ENCODE peak calls at places on chromosomes 2 and 18, in six cellular contexts. G, Q, U, H, R and A are unnamed samples. For H3K4me1, the result is how much of the 10 kb centered on the place peaks cover.

GRCh38 chr2:82007051-82007664 is 1702.6 kb upstream of the LRRTM1 start:
- DNase-seq in G (no peak), Q (no peak), U (no peak), H (no peak), R (no peak), A (no peak)

GRCh38 chr18:74861154-74861553 is 263.5 kb downstream of the ZNF407 start:
- DNase-seq in G (no peak), Q (peak), U (no peak), H (peak), R (no peak), A (no peak)

GRCh38 chr2:112144966-112145365 is 6.8 kb downstream of the FBLN7 start:
- DNase-seq in G (no peak), Q (no peak), U (no peak), H (no peak), R (no peak), A (no peak)

GRCh38 chr2:3914243-3914642 is 210.9 kb downstream of the DCDC2C start:
- DNase-seq in G (no peak), Q (no peak), U (no peak), H (no peak), R (no peak), A (no peak)

GRCh38 chr2:200007291-200007690 is 51.9 kb downstream of the MAIP1 start:
- DNase-seq in G (no peak), Q (no peak), U (no peak), H (no peak), R (no peak), A (no peak)

GRCh38 chr2:45755585-45756330 is 104.3 kb downstream of the PRKCE start:
- DNase-seq in G (no peak), Q (peak), U (no peak), H (peak), R (no peak), A (no peak)

GRCh38 chr2:205903549-205904129 is 182.3 kb downstream of the INO80D start:
- DNase-seq in G (no peak), Q (no peak), U (peak), H (no peak), R (no peak), A (no peak)

GRCh38 chr2:28642796-28643195 is 108.8 kb upstream of the PPP1CB start:
- DNase-seq in G (no peak), Q (no peak), U (no peak), H (no peak), R (no peak), A (no peak)

GRCh38 chr2:10513201-10513600 is 65.1 kb upstream of the ODC1 start:
- DNase-seq in G (no peak), Q (no peak), U (no peak), H (no peak), R (no peak), A (no peak)

GRCh38 chr18:62634471-62634870 is 80.9 kb upstream of the PHLPP1 start:
- DNase-seq in G (no peak), Q (no peak), U (no peak), H (no peak), R (no peak), A (no peak)

DNA sequence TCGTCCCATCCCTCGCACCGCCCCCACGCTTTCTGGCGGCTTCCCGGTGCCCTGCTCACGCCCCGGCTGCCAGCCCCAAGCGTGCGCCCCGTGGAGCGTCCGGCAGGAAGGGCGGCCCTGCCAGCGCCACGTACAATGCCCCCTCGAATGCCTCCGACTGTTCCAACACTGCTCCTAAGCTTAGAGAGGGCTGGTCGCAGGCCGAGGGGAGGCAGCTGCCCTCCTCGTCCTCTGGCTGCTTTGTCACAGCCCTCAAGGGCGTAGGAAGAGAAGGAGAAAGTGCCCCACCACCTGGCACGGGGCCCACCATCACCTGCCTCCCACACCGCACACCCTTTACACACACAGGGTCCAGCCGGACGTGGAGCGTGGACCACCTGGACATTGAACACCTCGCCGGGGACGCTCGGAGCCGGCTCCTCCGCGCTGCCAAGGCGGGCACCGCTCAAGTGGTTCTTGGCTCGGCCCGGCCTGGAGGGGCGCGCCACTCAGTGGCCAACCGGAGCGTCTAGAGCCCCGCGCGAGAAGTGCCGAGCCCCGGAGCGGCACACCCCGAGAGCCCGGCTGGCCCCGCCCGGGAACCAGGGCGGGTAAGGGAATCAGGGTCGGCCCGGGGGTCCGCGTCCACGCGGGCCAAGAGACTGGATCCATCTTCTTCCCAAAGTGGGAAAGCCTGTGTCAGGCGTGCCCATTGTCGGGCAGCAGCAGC is 830 bp downstream of the DNER start:
- DNase-seq in G (no peak), Q (no peak), U (no peak), H (no peak), R (no peak), A (no peak)
- TF ChIP-seq CTCF in G (no peak), Q (no peak), U (no peak), H (no peak), R (no peak), A (no peak)

DNA sequence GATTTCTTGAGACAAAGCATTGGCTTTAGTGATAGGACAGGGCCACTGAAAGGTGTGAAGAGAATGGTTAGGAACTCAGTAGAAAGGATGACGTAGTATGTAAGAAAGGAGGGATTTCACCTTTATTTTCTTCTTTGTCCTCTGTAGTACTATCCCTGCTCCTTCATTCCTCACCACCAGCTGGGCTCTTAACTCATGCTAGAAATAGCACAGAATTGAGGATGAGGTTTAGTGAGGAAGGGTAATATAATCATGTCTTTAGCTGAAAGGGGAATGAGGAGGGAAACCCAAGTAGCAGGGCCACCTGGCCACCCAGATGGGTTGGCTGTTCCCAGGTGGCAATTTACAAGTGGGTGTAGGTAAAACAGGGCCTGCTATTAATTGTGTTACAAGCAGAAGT is 15.2 kb downstream of the ACVR2A start:
- DNase-seq in G (no peak), Q (no peak), U (no peak), H (no peak), R (no peak), A (no peak)
- H3K4me1 ChIP-seq in G (under half), Q (under half), U (under half), H (under half), R (under half), A (under half)

DNA sequence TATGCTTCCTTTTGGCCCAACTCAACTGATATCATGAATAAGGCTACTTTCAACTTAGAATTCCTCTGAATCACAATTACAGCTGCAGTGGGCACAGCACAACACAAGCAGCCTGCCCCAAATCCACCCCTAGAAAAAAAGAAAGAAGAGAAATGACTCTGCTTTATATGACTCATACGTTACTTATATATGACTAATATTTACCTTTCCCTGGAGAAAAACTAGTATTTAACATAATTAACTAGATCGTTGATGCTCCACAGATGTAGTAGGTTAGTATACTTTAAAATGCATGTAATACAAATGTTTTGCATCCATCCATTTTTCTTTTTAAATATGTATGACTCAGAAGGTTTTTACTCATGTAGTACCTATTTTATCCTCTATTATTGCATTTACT is 133.3 kb upstream of the UNC80 start:
- DNase-seq in G (no peak), Q (peak), U (no peak), H (peak), R (no peak), A (peak)
- TF ChIP-seq CTCF in G (no peak), Q (no peak), U (no peak), H (no peak), R (no peak), A (no peak)

DNA sequence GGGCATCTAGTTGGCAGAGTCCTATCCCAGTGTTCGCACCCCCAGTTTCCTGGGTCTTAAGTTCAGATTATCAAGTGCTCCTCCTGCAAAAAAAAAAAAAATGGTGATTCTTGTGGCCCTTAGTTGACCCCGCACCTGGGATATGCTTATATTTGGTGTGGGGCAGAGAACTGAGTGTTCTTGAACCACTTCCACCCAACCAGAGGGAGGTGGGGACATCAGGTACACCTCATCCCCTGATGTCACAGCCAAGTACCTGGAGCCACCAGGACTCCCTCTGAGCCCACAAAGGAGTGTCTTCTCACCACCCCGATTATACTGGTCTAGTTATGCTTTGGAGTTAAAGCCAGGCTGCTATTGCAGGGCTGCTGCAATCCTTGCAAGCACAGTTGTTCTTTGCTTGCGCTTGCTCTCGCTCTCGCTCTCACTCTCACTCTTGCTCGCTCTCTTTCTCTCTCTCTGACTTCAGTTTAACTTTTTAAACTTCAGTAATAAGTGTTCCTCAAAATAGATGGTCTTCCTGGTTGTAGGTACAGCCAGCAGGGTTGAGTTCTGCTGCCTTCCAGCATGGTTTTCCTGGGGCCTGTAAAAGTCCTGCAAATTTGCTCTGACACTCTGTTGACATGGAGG is 265.7 kb downstream of the NEDD4L start:
- DNase-seq in G (peak), Q (no peak), U (no peak), H (no peak), R (no peak), A (no peak)
- H3K4me1 ChIP-seq in G (under half), Q (under half), U (under half), H (under half), R (under half), A (under half)

GRCh38 chr2:64615844-64616536 is 37.7 kb downstream of the SERTAD2 start:
- DNase-seq in G (no peak), Q (no peak), U (no peak), H (no peak), R (no peak), A (no peak)
- TF ChIP-seq CTCF in G (no peak), Q (no peak), U (no peak), H (no peak), R (no peak), A (no peak)

GRCh38 chr2:23026671-23027070 is 358.3 kb upstream of the KLHL29 start:
- DNase-seq in G (no peak), Q (no peak), U (no peak), H (no peak), R (no peak), A (no peak)

GRCh38 chr2:23023722-23024121 is 361.3 kb upstream of the KLHL29 start:
- DNase-seq in G (no peak), Q (no peak), U (no peak), H (no peak), R (no peak), A (no peak)

GRCh38 chr2:23029111-23029510 is 355.9 kb upstream of the KLHL29 start:
- DNase-seq in G (no peak), Q (no peak), U (no peak), H (no peak), R (no peak), A (no peak)

GRCh38 chr2:23027396-23027795 is 357.6 kb upstream of the KLHL29 start:
- DNase-seq in G (no peak), Q (no peak), U (no peak), H (no peak), R (no peak), A (no peak)

GRCh38 chr2:23028106-23028505 is 356.9 kb upstream of the KLHL29 start:
- DNase-seq in G (no peak), Q (no peak), U (no peak), H (no peak), R (no peak), A (no peak)
- H3K4me1 ChIP-seq in G (under half), Q (under half), U (under half), H (under half), R (under half), A (under half)